ENCODE peak calls at places on chromosomes 13 and 19, in six cellular contexts. D is PC-3, S is OCI-LY7, M is hepatocyte, H is GM23248, P is HCT116. X is an unnamed sample.

GRCh38 chr13:40466271-40466670 is 200.2 kb downstream of the FOXO1 start:
- DNase-seq in D (no peak), S (no peak), M (no peak), H (no peak), P (no peak), X (no peak)

GRCh38 chr13:89726690-89727435 is 1620.6 kb upstream of the MIR17HG start:
- DNase-seq in D (peak; percentile 87), S (no peak), M (no peak), H (peak; percentile 24), P (no peak), X (no peak)

GRCh38 chr13:60312851-60313505 is 84.0 kb upstream of the TDRD3 start:
- DNase-seq in D (no peak), S (no peak), M (no peak), H (no peak), P (no peak), X (no peak)

GRCh38 chr13:33256148-33256547 is 29.4 kb downstream of the STARD13 start:
- DNase-seq in D (no peak), S (no peak), M (no peak), H (no peak), P (no peak), X (no peak)

GRCh38 chr13:27971236-27971645 is 2.1 kb upstream of the CDX2 start:
- DNase-seq in D (no peak), S (no peak), M (peak; percentile 57), H (no peak), P (no peak), X (peak; percentile 95)

GRCh38 chr13:62375653-62376052 is 960.0 kb upstream of the PCDH20 start:
- DNase-seq in D (no peak), S (no peak), M (no peak), H (no peak), P (no peak), X (no peak)

GRCh38 chr13:99218545-99218944 is 17.9 kb downstream of the UBAC2 start:
- DNase-seq in D (no peak), S (no peak), M (no peak), H (no peak), P (no peak), X (peak; percentile 21)

GRCh38 chr19:13154241-13154778 is 4.1 kb downstream of the IER2 start:
- DNase-seq in D (peak; percentile 85), S (peak; percentile 60), M (peak; percentile 88), H (peak; percentile 99), P (no peak), X (peak; percentile 64)

GRCh38 chr13:31697290-31697689 is 42.0 kb upstream of the RXFP2 start:
- DNase-seq in D (no peak), S (no peak), M (no peak), H (peak; percentile 29), P (no peak), X (no peak)

GRCh38 chr13:62167650-62168172 is 752.1 kb upstream of the PCDH20 start:
- DNase-seq in D (no peak), S (no peak), M (no peak), H (no peak), P (no peak), X (no peak)

GRCh38 chr13:106753241-106753640 is 185.3 kb upstream of the ARGLU1 start:
- DNase-seq in D (no peak), S (no peak), M (peak; percentile 23), H (no peak), P (no peak), X (peak; percentile 31)

GRCh38 chr13:49967456-49967855 is 29.4 kb upstream of the TRIM13 start:
- DNase-seq in D (no peak), S (no peak), M (no peak), H (no peak), P (no peak), X (no peak)

GRCh38 chr13:79282976-79283375 is 123.1 kb downstream of the RBM26 start:
- DNase-seq in D (peak; percentile 51), S (no peak), M (peak; percentile 35), H (no peak), P (no peak), X (no peak)

GRCh38 chr19:38721977-38722773 is 22.1 kb downstream of the CAPN12 start:
- DNase-seq in D (no peak), S (no peak), M (no peak), H (no peak), P (no peak), X (peak; percentile 48)

GRCh38 chr19:51729781-51730180 is 6.0 kb upstream of the HAS1 start:
- DNase-seq in D (no peak), S (no peak), M (no peak), H (peak; percentile 58), P (no peak), X (no peak)

GRCh38 chr13:26236306-26236705 is 14.2 kb upstream of the RNF6 start:
- DNase-seq in D (no peak), S (no peak), M (no peak), H (no peak), P (no peak), X (no peak)

GRCh38 chr19:53511933-53512374 is 26.0 kb upstream of the ZNF331 start:
- DNase-seq in D (peak; percentile 63), S (peak; percentile 59), M (peak; percentile 83), H (peak; percentile 83), P (peak; percentile 7), X (peak; percentile 84)

GRCh38 chr19:17406039-17406886 is 833 bp upstream of the BST2 start:
- DNase-seq in D (no peak), S (no peak), M (no peak), H (no peak), P (no peak), X (no peak)

GRCh38 chr19:58367698-58368454 is 5.3 kb upstream of the ZNF497 start:
- DNase-seq in D (no peak), S (no peak), M (no peak), H (no peak), P (no peak), X (no peak)

GRCh38 chr19:35860818-35861639 is 4.3 kb downstream of the KIRREL2 start:
- DNase-seq in D (no peak), S (no peak), M (peak; percentile 71), H (no peak), P (no peak), X (peak; percentile 98)

GRCh38 chr13:94617389-94618000 is 15.8 kb downstream of the GPR180 start:
- DNase-seq in D (peak; percentile 49), S (peak; percentile 34), M (peak; percentile 40), H (peak; percentile 41), P (no peak), X (no peak)

DNA sequence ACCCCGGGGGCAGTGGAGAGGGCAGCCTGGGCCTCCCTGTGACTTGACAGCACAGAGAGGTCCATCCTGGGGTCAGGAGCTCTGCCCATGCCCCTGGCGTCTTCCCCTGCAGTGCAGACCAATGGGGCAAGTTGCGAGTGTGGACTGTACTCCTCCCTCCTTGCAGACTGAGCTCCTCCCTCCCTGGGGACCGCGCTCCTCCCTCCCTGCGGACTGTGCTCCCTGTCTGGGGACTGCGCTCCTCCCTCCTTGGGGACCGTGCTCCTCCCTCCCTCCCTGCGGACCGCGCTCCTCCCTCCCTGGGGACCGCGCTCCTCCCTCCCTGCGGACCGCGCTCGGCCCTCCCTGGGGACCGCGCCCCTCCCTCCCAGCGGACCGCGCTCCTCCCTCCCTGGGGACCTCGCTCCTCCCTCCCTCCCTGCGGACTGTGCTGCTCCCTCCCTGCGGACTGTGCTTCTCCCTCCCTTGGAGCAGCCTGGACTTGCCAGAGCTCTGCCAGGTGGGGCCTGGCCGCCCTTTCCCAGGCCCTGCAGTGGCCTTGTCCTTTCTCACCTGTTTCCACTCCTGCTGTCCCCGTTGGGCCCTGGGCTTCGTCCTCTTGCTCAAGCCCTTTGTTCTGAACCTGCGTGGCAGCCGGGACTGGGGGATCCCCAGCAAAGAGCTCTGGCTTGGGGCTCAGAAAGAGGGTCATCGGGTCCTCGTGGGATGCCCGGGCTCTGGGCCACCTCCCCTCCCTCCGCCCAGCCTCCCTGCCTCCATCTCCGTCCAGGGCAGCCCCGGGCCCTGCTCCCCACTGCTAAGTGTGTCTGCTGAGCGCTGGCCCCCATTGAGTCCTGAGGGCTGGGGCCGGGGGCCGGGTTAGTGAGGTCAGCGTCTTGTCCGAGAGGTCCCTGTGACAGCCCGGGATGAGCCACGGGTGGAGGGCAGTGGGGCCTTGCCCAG is 6.8 kb downstream of the GAMT start:
- DNase-seq in D (no peak), S (no peak), M (no peak), H (no peak), P (no peak), X (no peak)
- TF ChIP-seq EZH2phosphoT487 in D (no peak), S (no peak), M (no peak), H (no peak), P (no peak), X (no peak)

DNA sequence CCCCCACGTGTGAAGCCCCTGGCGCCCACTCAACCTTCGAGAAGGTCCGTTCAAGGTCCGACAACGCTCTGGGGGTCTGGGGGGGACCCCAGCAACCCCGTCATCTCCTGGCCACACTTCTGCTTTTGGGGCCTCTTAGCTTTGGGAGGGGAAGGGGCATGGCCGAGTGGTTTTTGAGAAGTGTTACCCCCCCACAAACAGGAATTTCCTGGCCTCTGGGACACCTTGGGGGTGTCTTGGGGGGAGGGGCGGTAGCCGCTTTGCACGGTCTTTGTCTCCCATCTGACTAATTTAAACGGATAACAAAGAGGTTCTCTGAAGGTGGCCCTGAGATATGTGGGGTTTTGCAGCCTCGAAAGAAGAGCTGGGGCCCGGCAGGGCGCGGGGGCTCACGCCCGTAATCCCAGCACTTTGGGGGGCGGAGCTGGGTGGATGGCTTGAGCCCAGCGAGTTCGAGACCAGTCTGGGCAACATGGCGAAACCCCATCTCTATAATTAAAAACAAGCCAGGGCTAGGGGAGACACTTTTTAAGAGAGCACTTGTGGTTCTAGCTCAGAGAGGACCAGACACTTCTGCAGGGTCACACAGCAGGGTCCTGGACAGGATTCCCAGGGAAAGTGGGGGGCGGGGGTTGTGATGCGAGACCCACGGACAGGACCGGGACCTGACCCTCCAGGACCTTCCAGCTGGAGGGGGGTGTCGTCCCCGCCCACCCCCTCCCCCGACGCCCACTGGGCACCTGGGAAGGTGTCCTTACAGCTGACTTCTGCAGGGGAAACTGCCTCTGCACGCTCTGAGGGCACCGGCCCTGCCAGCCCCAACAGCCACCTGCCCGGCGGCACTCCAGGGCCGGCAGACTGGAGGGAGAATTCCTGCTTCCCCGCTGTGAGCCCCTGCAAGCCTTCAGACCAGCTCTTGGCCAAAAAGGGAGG is 878 bp downstream of the CNN2 start:
- DNase-seq in D (no peak), S (peak; percentile 53), M (no peak), H (peak; percentile 64), P (no peak), X (peak; percentile 81)
- H3K27ac ChIP-seq in D (peak overlapping the region; percentile 34), S (peak overlapping the region; percentile 77), M (peak overlapping the region; percentile 100), H (peak overlapping the region; percentile 69), P (peak overlapping the region; percentile 99), X (peak overlapping the region; percentile 95)

DNA sequence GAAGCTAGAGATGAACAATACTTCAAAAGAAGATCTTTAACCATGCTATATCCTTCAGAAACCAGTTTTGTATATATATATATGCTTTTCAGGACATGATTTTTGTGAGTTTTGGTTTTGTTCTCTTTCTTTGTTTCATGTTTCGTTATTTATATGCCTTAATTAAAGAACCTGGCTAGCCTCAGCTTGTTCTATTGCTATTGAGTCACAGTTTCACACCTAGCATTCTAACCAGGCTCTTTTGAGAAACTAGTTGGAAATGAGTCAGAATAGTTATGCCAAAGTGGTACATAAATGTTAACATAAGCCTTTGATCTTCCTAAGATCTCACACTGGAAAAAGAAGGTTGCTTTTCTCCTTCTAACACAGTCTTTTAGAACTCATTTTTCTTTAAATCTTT is 1925.2 kb downstream of the OLFM4 start:
- DNase-seq in D (no peak), S (no peak), M (no peak), H (no peak), P (no peak), X (no peak)
- TF ChIP-seq EZH2phosphoT487 in D (no peak), S (no peak), M (no peak), H (no peak), P (no peak), X (no peak)

DNA sequence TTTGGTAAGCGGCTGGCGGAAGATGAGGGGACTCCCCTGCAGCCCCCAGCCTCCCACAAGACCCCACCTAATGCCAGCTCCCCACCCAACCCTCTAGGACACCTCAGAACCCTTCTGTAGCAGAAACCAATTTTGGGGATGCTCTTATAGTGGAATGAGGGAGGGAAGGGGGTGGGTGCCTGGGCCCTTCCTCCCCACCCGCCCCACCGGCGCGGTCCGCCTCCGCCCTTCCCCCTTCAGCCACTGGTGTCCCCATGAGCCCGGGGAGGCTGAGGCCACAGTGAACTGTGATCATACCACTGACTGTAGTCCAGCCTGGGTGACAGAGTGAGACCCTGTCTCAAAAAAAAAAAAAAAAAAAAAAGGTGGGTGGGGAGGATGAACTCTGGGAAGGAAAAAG is 16.2 kb downstream of the TLE6 start:
- DNase-seq in D (no peak), S (no peak), M (no peak), H (no peak), P (no peak), X (no peak)
- H3K27ac ChIP-seq in D (no peak overlapping the region), S (no peak overlapping the region), M (no peak overlapping the region), H (no peak overlapping the region), P (no peak overlapping the region), X (no peak overlapping the region)

X was measured in neural progenitor cell.